ENCODE peak calls at places on chromosomes 16 and 17, in nine cellular contexts. One of them, this sample, is unnamed.

GRCh38 chr16:85717393-85718152 is 28.8 kb upstream of the GINS2 start:
- DNase-seq in uterus: peak; percentile 66
- DNase-seq in breast epithelium: peak; percentile 53
- DNase-seq in GM12891: peak; percentile 74
- DNase-seq in spleen: peak; percentile 85
- DNase-seq in stomach: peak; percentile 75
- DNase-seq in heart left ventricle: peak; percentile 67
- DNase-seq in H1: peak; percentile 84
- DNase-seq in IMR-90: peak; percentile 47
- DNase-seq in this sample: peak; percentile 72

GRCh38 chr17:46212634-46213435 is 19.6 kb upstream of the KANSL1 start:
- DNase-seq in H1: no peak
- DNase-seq in IMR-90: peak; percentile 79
- DNase-seq in stomach: peak; percentile 73
- DNase-seq in GM12891: peak; percentile 51
- DNase-seq in uterus: peak; percentile 79
- DNase-seq in heart left ventricle: peak; percentile 48
- DNase-seq in breast epithelium: peak; percentile 50
- DNase-seq in spleen: no peak
- DNase-seq in this sample: peak; percentile 47

GRCh38 chr16:21128991-21129390 is 21.7 kb downstream of the DNAH3 start:
- DNase-seq in GM12891: no peak
- DNase-seq in uterus: no peak
- DNase-seq in H1: no peak
- DNase-seq in spleen: no peak
- DNase-seq in stomach: no peak
- DNase-seq in breast epithelium: no peak
- DNase-seq in IMR-90: no peak
- DNase-seq in heart left ventricle: no peak
- DNase-seq in this sample: no peak

GRCh38 chr16:75481475-75481874 is 13.8 kb downstream of the CHST6 start:
- DNase-seq in uterus: no peak
- DNase-seq in stomach: no peak
- DNase-seq in IMR-90: no peak
- DNase-seq in heart left ventricle: no peak
- DNase-seq in spleen: no peak
- DNase-seq in breast epithelium: no peak
- DNase-seq in GM12891: no peak
- DNase-seq in H1: no peak
- DNase-seq in this sample: no peak

GRCh38 chr17:39633570-39634183 is 3.3 kb upstream of the STARD3 start:
- DNase-seq in IMR-90: no peak
- DNase-seq in stomach: no peak
- DNase-seq in GM12891: no peak
- DNase-seq in spleen: no peak
- DNase-seq in breast epithelium: no peak
- DNase-seq in uterus: no peak
- DNase-seq in heart left ventricle: no peak
- DNase-seq in H1: no peak
- DNase-seq in this sample: no peak

GRCh38 chr17:48617515-48618365 is 2.6 kb upstream of the HOXB8 start:
- DNase-seq in stomach: no peak
- DNase-seq in heart left ventricle: no peak
- DNase-seq in GM12891: no peak
- DNase-seq in H1: no peak
- DNase-seq in uterus: no peak
- DNase-seq in spleen: no peak
- DNase-seq in breast epithelium: no peak
- DNase-seq in IMR-90: no peak
- DNase-seq in this sample: no peak

GRCh38 chr17:50957600-50958575 is 91.7 kb upstream of the TOB1 start:
- DNase-seq in IMR-90: no peak
- DNase-seq in spleen: no peak
- DNase-seq in breast epithelium: no peak
- DNase-seq in uterus: no peak
- DNase-seq in GM12891: no peak
- DNase-seq in H1: no peak
- DNase-seq in stomach: no peak
- DNase-seq in heart left ventricle: no peak
- DNase-seq in this sample: no peak

GRCh38 chr17:15350777-15351486 is 9.5 kb upstream of the TEKT3 start:
- DNase-seq in uterus: peak; percentile 74
- DNase-seq in heart left ventricle: no peak
- DNase-seq in breast epithelium: no peak
- DNase-seq in IMR-90: no peak
- DNase-seq in spleen: no peak
- DNase-seq in H1: no peak
- DNase-seq in GM12891: no peak
- DNase-seq in stomach: no peak
- DNase-seq in this sample: no peak

GRCh38 chr16:27168790-27169189 is 34.5 kb upstream of the KDM8 start:
- DNase-seq in H1: no peak
- DNase-seq in uterus: no peak
- DNase-seq in GM12891: no peak
- DNase-seq in IMR-90: no peak
- DNase-seq in spleen: no peak
- DNase-seq in stomach: no peak
- DNase-seq in heart left ventricle: no peak
- DNase-seq in breast epithelium: no peak
- DNase-seq in this sample: no peak

GRCh38 chr17:63701477-63702222 is 1.7 kb upstream of the LIMD2 start:
- DNase-seq in uterus: no peak
- DNase-seq in breast epithelium: no peak
- DNase-seq in heart left ventricle: no peak
- DNase-seq in spleen: peak; percentile 93
- DNase-seq in GM12891: peak; percentile 69
- DNase-seq in IMR-90: no peak
- DNase-seq in H1: no peak
- DNase-seq in stomach: peak; percentile 41
- DNase-seq in this sample: no peak

GRCh38 chr16:81446318-81447275 is 2.0 kb downstream of the CMIP start:
- DNase-seq in breast epithelium: peak; percentile 67
- DNase-seq in GM12891: peak; percentile 47
- DNase-seq in IMR-90: peak; percentile 51
- DNase-seq in H1: peak; percentile 53
- DNase-seq in stomach: peak; percentile 60
- DNase-seq in heart left ventricle: no peak
- DNase-seq in uterus: peak; percentile 43
- DNase-seq in spleen: no peak
- DNase-seq in this sample: no peak

GRCh38 chr16:66359012-66359411 is 7.5 kb upstream of the CDH5 start:
- DNase-seq in heart left ventricle: no peak
- DNase-seq in IMR-90: peak; percentile 19
- DNase-seq in uterus: no peak
- DNase-seq in H1: no peak
- DNase-seq in breast epithelium: no peak
- DNase-seq in spleen: peak; percentile 44
- DNase-seq in GM12891: no peak
- DNase-seq in stomach: no peak
- DNase-seq in this sample: peak; percentile 89

GRCh38 chr16:53043986-53044571 is 8.6 kb downstream of the CHD9NB start:
- DNase-seq in IMR-90: no peak
- DNase-seq in spleen: no peak
- DNase-seq in uterus: no peak
- DNase-seq in heart left ventricle: no peak
- DNase-seq in stomach: no peak
- DNase-seq in H1: peak; percentile 98
- DNase-seq in GM12891: no peak
- DNase-seq in breast epithelium: peak; percentile 64
- DNase-seq in this sample: no peak

GRCh38 chr16:89052191-89052787 is 41.4 kb upstream of the ACSF3 start:
- DNase-seq in GM12891: no peak
- DNase-seq in heart left ventricle: peak; percentile 18
- DNase-seq in breast epithelium: peak; percentile 53
- DNase-seq in IMR-90: no peak
- DNase-seq in uterus: no peak
- DNase-seq in spleen: peak; percentile 68
- DNase-seq in stomach: peak; percentile 80
- DNase-seq in H1: no peak
- DNase-seq in this sample: peak; percentile 58

GRCh38 chr17:16363749-16364536 is 10.7 kb upstream of the CENPV start:
- DNase-seq in breast epithelium: peak; percentile 33
- DNase-seq in heart left ventricle: peak; percentile 66
- DNase-seq in IMR-90: peak; percentile 69
- DNase-seq in stomach: peak; percentile 84
- DNase-seq in GM12891: peak; percentile 52
- DNase-seq in uterus: peak; percentile 79
- DNase-seq in H1: peak; percentile 88
- DNase-seq in spleen: peak; percentile 82
- DNase-seq in this sample: peak; percentile 33

GRCh38 chr16:50311134-50311528 is 44.8 kb downstream of the ADCY7 start:
- DNase-seq in uterus: no peak
- DNase-seq in stomach: peak; percentile 20
- DNase-seq in H1: no peak
- DNase-seq in heart left ventricle: no peak
- DNase-seq in breast epithelium: no peak
- DNase-seq in IMR-90: no peak
- DNase-seq in GM12891: no peak
- DNase-seq in spleen: peak; percentile 53
- DNase-seq in this sample: no peak

GRCh38 chr16:72013888-72014538 is 5.5 kb downstream of the DHODH start:
- DNase-seq in spleen: peak; percentile 81
- DNase-seq in breast epithelium: no peak
- DNase-seq in uterus: no peak
- DNase-seq in IMR-90: no peak
- DNase-seq in H1: no peak
- DNase-seq in heart left ventricle: peak; percentile 55
- DNase-seq in GM12891: no peak
- DNase-seq in stomach: no peak
- DNase-seq in this sample: no peak

GRCh38 chr17:67467500-67468481 is 90.7 kb downstream of the PITPNC1 start:
- DNase-seq in heart left ventricle: no peak
- DNase-seq in IMR-90: no peak
- DNase-seq in uterus: no peak
- DNase-seq in stomach: no peak
- DNase-seq in spleen: no peak
- DNase-seq in breast epithelium: no peak
- DNase-seq in GM12891: no peak
- DNase-seq in H1: no peak
- DNase-seq in this sample: no peak

GRCh38 chr17:40314557-40314953 is 5.6 kb downstream of the RARA start:
- DNase-seq in spleen: peak; percentile 96
- DNase-seq in breast epithelium: peak; percentile 98
- DNase-seq in IMR-90: peak; percentile 91
- DNase-seq in stomach: peak; percentile 95
- DNase-seq in uterus: peak; percentile 87
- DNase-seq in heart left ventricle: peak; percentile 91
- DNase-seq in H1: no peak
- DNase-seq in GM12891: no peak
- DNase-seq in this sample: peak; percentile 83

GRCh38 chr16:30585400-30586191 is at the start of gene ZNF785:
- DNase-seq in stomach: peak; percentile 96
- DNase-seq in GM12891: peak; percentile 96
- DNase-seq in spleen: peak; percentile 95
- DNase-seq in IMR-90: peak; percentile 99
- DNase-seq in breast epithelium: peak; percentile 98
- DNase-seq in H1: peak; percentile 91
- DNase-seq in uterus: peak; percentile 99
- DNase-seq in heart left ventricle: peak; percentile 98
- DNase-seq in this sample: peak; percentile 93

GRCh38 chr16:31487076-31487719 is 4.3 kb downstream of the SLC5A2 start:
- DNase-seq in heart left ventricle: no peak
- DNase-seq in uterus: no peak
- DNase-seq in H1: no peak
- DNase-seq in IMR-90: no peak
- DNase-seq in GM12891: no peak
- DNase-seq in stomach: no peak
- DNase-seq in spleen: no peak
- DNase-seq in breast epithelium: no peak
- DNase-seq in this sample: no peak

DNA sequence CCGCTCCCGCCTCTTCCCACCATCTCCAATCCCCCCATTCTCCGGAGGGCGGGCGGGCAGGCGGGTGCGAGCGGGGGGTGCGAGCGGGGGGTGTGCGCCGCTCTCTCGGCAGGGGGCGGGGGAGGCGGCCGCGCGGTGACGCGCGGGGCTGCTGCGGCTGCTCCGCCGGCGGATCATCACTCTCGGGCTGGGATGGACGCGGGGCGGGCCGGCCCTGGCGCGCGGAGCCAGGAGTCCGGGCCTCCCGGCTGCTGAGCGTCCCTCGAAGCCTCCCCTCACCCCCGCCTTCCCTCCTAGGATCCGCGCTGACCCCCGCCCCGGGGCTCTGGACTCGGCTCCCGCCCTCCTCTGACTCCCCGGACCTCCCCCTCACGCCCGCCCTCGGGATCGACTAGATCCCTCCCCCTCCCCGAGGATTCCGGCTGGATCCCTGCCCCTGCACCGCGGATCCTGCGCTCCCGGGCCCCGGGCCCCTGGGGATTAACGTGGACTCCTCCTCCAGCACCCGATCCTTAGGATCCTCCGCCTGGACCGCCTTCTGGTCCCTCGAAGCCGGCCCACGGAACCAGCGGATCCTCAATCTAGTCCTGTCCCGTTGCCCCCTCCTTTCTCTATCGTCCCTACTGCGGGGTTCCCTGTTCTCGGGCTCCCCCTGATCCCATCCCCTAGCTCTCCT is 978 bp upstream of the TMEM256 start:
- DNase-seq in spleen: peak; percentile 92
- DNase-seq in breast epithelium: peak; percentile 46
- DNase-seq in stomach: peak; percentile 60
- DNase-seq in H1: peak; percentile 81
- DNase-seq in uterus: peak; percentile 75
- DNase-seq in heart left ventricle: peak; percentile 76
- DNase-seq in GM12891: no peak
- DNase-seq in IMR-90: no peak
- DNase-seq in this sample: peak; percentile 78
- TF ChIP-seq POLR2A in spleen: no peak
- TF ChIP-seq POLR2A in breast epithelium: no peak
- TF ChIP-seq POLR2A in stomach: no peak
- TF ChIP-seq POLR2A in H1: no peak
- TF ChIP-seq POLR2A in uterus: peak; percentile 89
- TF ChIP-seq POLR2A in heart left ventricle: peak; percentile 42
- TF ChIP-seq POLR2A in GM12891: no peak
- TF ChIP-seq POLR2A in IMR-90: peak; percentile 86
- TF ChIP-seq POLR2A in this sample: peak; percentile 39

GRCh38 chr17:55418369-55419268 is 3.0 kb downstream of the MMD start:
- DNase-seq in stomach: no peak
- DNase-seq in IMR-90: no peak
- DNase-seq in heart left ventricle: no peak
- DNase-seq in GM12891: no peak
- DNase-seq in spleen: no peak
- DNase-seq in H1: no peak
- DNase-seq in breast epithelium: no peak
- DNase-seq in uterus: no peak
- DNase-seq in this sample: no peak
- TF ChIP-seq POLR2A in stomach: no peak
- TF ChIP-seq POLR2A in IMR-90: no peak
- TF ChIP-seq POLR2A in heart left ventricle: no peak
- TF ChIP-seq POLR2A in GM12891: no peak
- TF ChIP-seq POLR2A in spleen: no peak
- TF ChIP-seq POLR2A in H1: no peak
- TF ChIP-seq POLR2A in breast epithelium: no peak
- TF ChIP-seq POLR2A in uterus: no peak
- TF ChIP-seq POLR2A in this sample: no peak

GRCh38 chr17:81514735-81515529 is 2.3 kb upstream of the ACTG1 start:
- DNase-seq in spleen: peak; percentile 96
- DNase-seq in GM12891: no peak
- DNase-seq in uterus: peak; percentile 89
- DNase-seq in stomach: peak; percentile 87
- DNase-seq in H1: peak; percentile 88
- DNase-seq in heart left ventricle: peak; percentile 94
- DNase-seq in IMR-90: peak; percentile 82
- DNase-seq in breast epithelium: peak; percentile 83
- DNase-seq in this sample: peak; percentile 89
- TF ChIP-seq POLR2A in spleen: no peak
- TF ChIP-seq POLR2A in GM12891: peak; percentile 54
- TF ChIP-seq POLR2A in uterus: peak; percentile 89
- TF ChIP-seq POLR2A in stomach: no peak
- TF ChIP-seq POLR2A in H1: no peak
- TF ChIP-seq POLR2A in heart left ventricle: peak; percentile 83
- TF ChIP-seq POLR2A in IMR-90: no peak
- TF ChIP-seq POLR2A in breast epithelium: no peak
- TF ChIP-seq POLR2A in this sample: peak; percentile 34

GRCh38 chr16:48613061-48613957 is 3.3 kb upstream of the N4BP1 start:
- DNase-seq in heart left ventricle: no peak
- DNase-seq in breast epithelium: no peak
- DNase-seq in uterus: no peak
- DNase-seq in GM12891: peak; percentile 37
- DNase-seq in stomach: peak; percentile 25
- DNase-seq in spleen: no peak
- DNase-seq in IMR-90: peak; percentile 90
- DNase-seq in H1: no peak
- DNase-seq in this sample: no peak
- TF ChIP-seq POLR2A in heart left ventricle: no peak
- TF ChIP-seq POLR2A in breast epithelium: no peak
- TF ChIP-seq POLR2A in uterus: no peak
- TF ChIP-seq POLR2A in GM12891: peak; percentile 46
- TF ChIP-seq POLR2A in stomach: no peak
- TF ChIP-seq POLR2A in spleen: no peak
- TF ChIP-seq POLR2A in IMR-90: no peak
- TF ChIP-seq POLR2A in H1: no peak
- TF ChIP-seq POLR2A in this sample: no peak

This sample was measured in H54.